ENCODE peak calls at places on chromosomes 4 and X, in eight cellular contexts. One of them, this sample, is unnamed.

GRCh38 chr4:1504786-1505500 is 98.7 kb upstream of the NKX1-1 start:
- DNase-seq in HTR-8/SVneo: no peak
- DNase-seq in effector memory CD4-positive, alpha-beta T cell: no peak
- DNase-seq in fibroblast of the conjunctiva: no peak
- DNase-seq in activated naive CD4-positive, alpha-beta T cell: no peak
- DNase-seq in astrocyte of the spinal cord: no peak
- DNase-seq in right cardiac atrium: peak
- DNase-seq in breast epithelium: peak
- DNase-seq in this sample: no peak

GRCh38 chr4:55609393-55609821 is 17.4 kb upstream of the PDCL2 start:
- DNase-seq in HTR-8/SVneo: no peak
- DNase-seq in effector memory CD4-positive, alpha-beta T cell: no peak
- DNase-seq in fibroblast of the conjunctiva: peak
- DNase-seq in activated naive CD4-positive, alpha-beta T cell: no peak
- DNase-seq in astrocyte of the spinal cord: no peak
- DNase-seq in right cardiac atrium: no peak
- DNase-seq in breast epithelium: no peak
- DNase-seq in this sample: no peak

GRCh38 chr4:26826721-26827120 is 33.9 kb upstream of the STIM2 start:
- DNase-seq in HTR-8/SVneo: no peak
- DNase-seq in effector memory CD4-positive, alpha-beta T cell: no peak
- DNase-seq in fibroblast of the conjunctiva: no peak
- DNase-seq in activated naive CD4-positive, alpha-beta T cell: no peak
- DNase-seq in astrocyte of the spinal cord: peak
- DNase-seq in right cardiac atrium: peak
- DNase-seq in breast epithelium: no peak
- DNase-seq in this sample: no peak

GRCh38 chrX:22135994-22136684 is 104.0 kb downstream of the PHEX start:
- DNase-seq in HTR-8/SVneo: peak
- DNase-seq in effector memory CD4-positive, alpha-beta T cell: no peak
- DNase-seq in fibroblast of the conjunctiva: no peak
- DNase-seq in activated naive CD4-positive, alpha-beta T cell: no peak
- DNase-seq in astrocyte of the spinal cord: peak
- DNase-seq in right cardiac atrium: no peak
- DNase-seq in breast epithelium: no peak
- DNase-seq in this sample: no peak

GRCh38 chrX:78029663-78030062 is 60.2 kb upstream of the PGAM4 start:
- DNase-seq in HTR-8/SVneo: peak
- DNase-seq in effector memory CD4-positive, alpha-beta T cell: no peak
- DNase-seq in fibroblast of the conjunctiva: peak
- DNase-seq in activated naive CD4-positive, alpha-beta T cell: no peak
- DNase-seq in astrocyte of the spinal cord: peak
- DNase-seq in right cardiac atrium: no peak
- DNase-seq in breast epithelium: peak
- DNase-seq in this sample: no peak

GRCh38 chrX:1657367-1658082 is 42.7 kb downstream of the ASMT start:
- DNase-seq in HTR-8/SVneo: peak
- DNase-seq in effector memory CD4-positive, alpha-beta T cell: peak
- DNase-seq in fibroblast of the conjunctiva: no peak
- DNase-seq in activated naive CD4-positive, alpha-beta T cell: peak
- DNase-seq in astrocyte of the spinal cord: peak
- DNase-seq in right cardiac atrium: no peak
- DNase-seq in breast epithelium: no peak
- DNase-seq in this sample: peak

GRCh38 chrX:1215123-1215823 is 2.8 kb upstream of the CRLF2 start:
- DNase-seq in HTR-8/SVneo: no peak
- DNase-seq in effector memory CD4-positive, alpha-beta T cell: no peak
- DNase-seq in fibroblast of the conjunctiva: no peak
- DNase-seq in activated naive CD4-positive, alpha-beta T cell: no peak
- DNase-seq in astrocyte of the spinal cord: no peak
- DNase-seq in right cardiac atrium: no peak
- DNase-seq in breast epithelium: no peak
- DNase-seq in this sample: no peak

GRCh38 chr4:51843309-51844156 is 580 bp downstream of the DCUN1D4 start:
- DNase-seq in HTR-8/SVneo: peak
- DNase-seq in effector memory CD4-positive, alpha-beta T cell: peak
- DNase-seq in fibroblast of the conjunctiva: no peak
- DNase-seq in activated naive CD4-positive, alpha-beta T cell: peak
- DNase-seq in astrocyte of the spinal cord: peak
- DNase-seq in right cardiac atrium: peak
- DNase-seq in breast epithelium: peak
- DNase-seq in this sample: no peak

GRCh38 chr4:13534344-13535063 is 9.8 kb downstream of the NKX3-2 start:
- DNase-seq in HTR-8/SVneo: no peak
- DNase-seq in effector memory CD4-positive, alpha-beta T cell: no peak
- DNase-seq in fibroblast of the conjunctiva: no peak
- DNase-seq in activated naive CD4-positive, alpha-beta T cell: no peak
- DNase-seq in astrocyte of the spinal cord: no peak
- DNase-seq in right cardiac atrium: no peak
- DNase-seq in breast epithelium: no peak
- DNase-seq in this sample: no peak

GRCh38 chrX:28177202-28177601 is 196.0 kb upstream of the DCAF8L1 start:
- DNase-seq in HTR-8/SVneo: no peak
- DNase-seq in effector memory CD4-positive, alpha-beta T cell: no peak
- DNase-seq in fibroblast of the conjunctiva: no peak
- DNase-seq in activated naive CD4-positive, alpha-beta T cell: no peak
- DNase-seq in astrocyte of the spinal cord: no peak
- DNase-seq in right cardiac atrium: no peak
- DNase-seq in breast epithelium: no peak
- DNase-seq in this sample: no peak

GRCh38 chrX:18810416-18810815 is 103.0 kb downstream of the PPEF1 start:
- DNase-seq in HTR-8/SVneo: no peak
- DNase-seq in effector memory CD4-positive, alpha-beta T cell: no peak
- DNase-seq in fibroblast of the conjunctiva: no peak
- DNase-seq in activated naive CD4-positive, alpha-beta T cell: no peak
- DNase-seq in astrocyte of the spinal cord: no peak
- DNase-seq in right cardiac atrium: no peak
- DNase-seq in breast epithelium: no peak
- DNase-seq in this sample: no peak

GRCh38 chrX:43349363-43349762 is 306.7 kb upstream of the MAOA start:
- DNase-seq in HTR-8/SVneo: no peak
- DNase-seq in effector memory CD4-positive, alpha-beta T cell: peak
- DNase-seq in fibroblast of the conjunctiva: peak
- DNase-seq in activated naive CD4-positive, alpha-beta T cell: peak
- DNase-seq in astrocyte of the spinal cord: peak
- DNase-seq in right cardiac atrium: no peak
- DNase-seq in breast epithelium: no peak
- DNase-seq in this sample: no peak

GRCh38 chr4:100428051-100428450 is 89.8 kb downstream of the EMCN start:
- DNase-seq in HTR-8/SVneo: no peak
- DNase-seq in effector memory CD4-positive, alpha-beta T cell: no peak
- DNase-seq in fibroblast of the conjunctiva: peak
- DNase-seq in activated naive CD4-positive, alpha-beta T cell: no peak
- DNase-seq in astrocyte of the spinal cord: peak
- DNase-seq in right cardiac atrium: no peak
- DNase-seq in breast epithelium: no peak
- DNase-seq in this sample: no peak

GRCh38 chr4:152045781-152046571 is 285.2 kb upstream of the GATB start:
- DNase-seq in HTR-8/SVneo: peak
- DNase-seq in effector memory CD4-positive, alpha-beta T cell: no peak
- DNase-seq in fibroblast of the conjunctiva: no peak
- DNase-seq in activated naive CD4-positive, alpha-beta T cell: peak
- DNase-seq in astrocyte of the spinal cord: no peak
- DNase-seq in right cardiac atrium: peak
- DNase-seq in breast epithelium: no peak
- DNase-seq in this sample: peak

GRCh38 chr4:131081069-131081468 is 1985.1 kb downstream of the C4orf33 start:
- DNase-seq in HTR-8/SVneo: no peak
- DNase-seq in effector memory CD4-positive, alpha-beta T cell: no peak
- DNase-seq in fibroblast of the conjunctiva: no peak
- DNase-seq in activated naive CD4-positive, alpha-beta T cell: no peak
- DNase-seq in astrocyte of the spinal cord: no peak
- DNase-seq in right cardiac atrium: no peak
- DNase-seq in breast epithelium: no peak
- DNase-seq in this sample: no peak

GRCh38 chr4:76301775-76302162 is 4.8 kb upstream of the STBD1 start:
- DNase-seq in HTR-8/SVneo: no peak
- DNase-seq in effector memory CD4-positive, alpha-beta T cell: no peak
- DNase-seq in fibroblast of the conjunctiva: no peak
- DNase-seq in activated naive CD4-positive, alpha-beta T cell: no peak
- DNase-seq in astrocyte of the spinal cord: no peak
- DNase-seq in right cardiac atrium: no peak
- DNase-seq in breast epithelium: no peak
- DNase-seq in this sample: no peak

GRCh38 chr4:128461300-128462103 is 173.9 kb upstream of the PGRMC2 start:
- DNase-seq in HTR-8/SVneo: peak
- DNase-seq in effector memory CD4-positive, alpha-beta T cell: no peak
- DNase-seq in fibroblast of the conjunctiva: peak
- DNase-seq in activated naive CD4-positive, alpha-beta T cell: no peak
- DNase-seq in astrocyte of the spinal cord: peak
- DNase-seq in right cardiac atrium: no peak
- DNase-seq in breast epithelium: no peak
- DNase-seq in this sample: no peak

GRCh38 chr4:124933521-124933920 is 221.0 kb upstream of the ANKRD50 start:
- DNase-seq in HTR-8/SVneo: no peak
- DNase-seq in effector memory CD4-positive, alpha-beta T cell: no peak
- DNase-seq in fibroblast of the conjunctiva: no peak
- DNase-seq in activated naive CD4-positive, alpha-beta T cell: no peak
- DNase-seq in astrocyte of the spinal cord: no peak
- DNase-seq in right cardiac atrium: no peak
- DNase-seq in breast epithelium: no peak
- DNase-seq in this sample: no peak

GRCh38 chr4:73613130-73613529 is 7.1 kb downstream of the RASSF6 start:
- DNase-seq in HTR-8/SVneo: no peak
- DNase-seq in effector memory CD4-positive, alpha-beta T cell: no peak
- DNase-seq in fibroblast of the conjunctiva: no peak
- DNase-seq in activated naive CD4-positive, alpha-beta T cell: no peak
- DNase-seq in astrocyte of the spinal cord: no peak
- DNase-seq in right cardiac atrium: no peak
- DNase-seq in breast epithelium: no peak
- DNase-seq in this sample: no peak

GRCh38 chr4:152029631-152030030 is 268.8 kb upstream of the GATB start:
- DNase-seq in HTR-8/SVneo: no peak
- DNase-seq in effector memory CD4-positive, alpha-beta T cell: no peak
- DNase-seq in fibroblast of the conjunctiva: no peak
- DNase-seq in activated naive CD4-positive, alpha-beta T cell: no peak
- DNase-seq in astrocyte of the spinal cord: peak
- DNase-seq in right cardiac atrium: no peak
- DNase-seq in breast epithelium: no peak
- DNase-seq in this sample: no peak

GRCh38 chrX:102712967-102713677 is 874 bp downstream of the GPRASP2 start:
- DNase-seq in HTR-8/SVneo: no peak
- DNase-seq in effector memory CD4-positive, alpha-beta T cell: no peak
- DNase-seq in fibroblast of the conjunctiva: peak
- DNase-seq in activated naive CD4-positive, alpha-beta T cell: peak
- DNase-seq in astrocyte of the spinal cord: peak
- DNase-seq in right cardiac atrium: peak
- DNase-seq in breast epithelium: peak
- DNase-seq in this sample: no peak

GRCh38 chr4:124804584-124804983 is 92.1 kb upstream of the ANKRD50 start:
- DNase-seq in HTR-8/SVneo: no peak
- DNase-seq in effector memory CD4-positive, alpha-beta T cell: no peak
- DNase-seq in fibroblast of the conjunctiva: no peak
- DNase-seq in activated naive CD4-positive, alpha-beta T cell: no peak
- DNase-seq in astrocyte of the spinal cord: peak
- DNase-seq in right cardiac atrium: no peak
- DNase-seq in breast epithelium: no peak
- DNase-seq in this sample: no peak

GRCh38 chr4:3531306-3531886 is 826 bp downstream of the LRPAP1 start:
- DNase-seq in HTR-8/SVneo: peak
- DNase-seq in effector memory CD4-positive, alpha-beta T cell: no peak
- DNase-seq in fibroblast of the conjunctiva: no peak
- DNase-seq in activated naive CD4-positive, alpha-beta T cell: no peak
- DNase-seq in astrocyte of the spinal cord: no peak
- DNase-seq in right cardiac atrium: peak
- DNase-seq in breast epithelium: no peak
- DNase-seq in this sample: no peak

GRCh38 chr4:92994727-92995126 is 691.0 kb downstream of the GRID2 start:
- DNase-seq in HTR-8/SVneo: no peak
- DNase-seq in effector memory CD4-positive, alpha-beta T cell: no peak
- DNase-seq in fibroblast of the conjunctiva: no peak
- DNase-seq in activated naive CD4-positive, alpha-beta T cell: no peak
- DNase-seq in astrocyte of the spinal cord: no peak
- DNase-seq in right cardiac atrium: no peak
- DNase-seq in breast epithelium: no peak
- DNase-seq in this sample: no peak

GRCh38 chrX:138037548-138037947 is 471.6 kb downstream of the ZIC3 start:
- DNase-seq in HTR-8/SVneo: no peak
- DNase-seq in effector memory CD4-positive, alpha-beta T cell: no peak
- DNase-seq in fibroblast of the conjunctiva: no peak
- DNase-seq in activated naive CD4-positive, alpha-beta T cell: no peak
- DNase-seq in astrocyte of the spinal cord: no peak
- DNase-seq in right cardiac atrium: no peak
- DNase-seq in breast epithelium: no peak
- DNase-seq in this sample: no peak

GRCh38 chr4:159549092-159549491 is 446.2 kb downstream of the RAPGEF2 start:
- DNase-seq in HTR-8/SVneo: peak
- DNase-seq in effector memory CD4-positive, alpha-beta T cell: no peak
- DNase-seq in fibroblast of the conjunctiva: no peak
- DNase-seq in activated naive CD4-positive, alpha-beta T cell: no peak
- DNase-seq in astrocyte of the spinal cord: peak
- DNase-seq in right cardiac atrium: no peak
- DNase-seq in breast epithelium: no peak
- DNase-seq in this sample: no peak

GRCh38 chr4:98546910-98547544 is 111.4 kb downstream of the TSPAN5 start:
- DNase-seq in HTR-8/SVneo: no peak
- DNase-seq in effector memory CD4-positive, alpha-beta T cell: no peak
- DNase-seq in fibroblast of the conjunctiva: peak
- DNase-seq in activated naive CD4-positive, alpha-beta T cell: no peak
- DNase-seq in astrocyte of the spinal cord: peak
- DNase-seq in right cardiac atrium: peak
- DNase-seq in breast epithelium: no peak
- DNase-seq in this sample: no peak

GRCh38 chr4:78337621-78338020 is 213.9 kb upstream of the ANXA3 start:
- DNase-seq in HTR-8/SVneo: no peak
- DNase-seq in effector memory CD4-positive, alpha-beta T cell: no peak
- DNase-seq in fibroblast of the conjunctiva: no peak
- DNase-seq in activated naive CD4-positive, alpha-beta T cell: no peak
- DNase-seq in astrocyte of the spinal cord: no peak
- DNase-seq in right cardiac atrium: no peak
- DNase-seq in breast epithelium: no peak
- DNase-seq in this sample: no peak

GRCh38 chr4:26028793-26029511 is 114.9 kb downstream of the SMIM20 start:
- DNase-seq in HTR-8/SVneo: no peak
- DNase-seq in effector memory CD4-positive, alpha-beta T cell: peak
- DNase-seq in fibroblast of the conjunctiva: no peak
- DNase-seq in activated naive CD4-positive, alpha-beta T cell: peak
- DNase-seq in astrocyte of the spinal cord: peak
- DNase-seq in right cardiac atrium: peak
- DNase-seq in breast epithelium: no peak
- DNase-seq in this sample: peak

GRCh38 chr4:151415978-151416377 is 7.0 kb downstream of the FHIP1A start:
- DNase-seq in HTR-8/SVneo: peak
- DNase-seq in effector memory CD4-positive, alpha-beta T cell: no peak
- DNase-seq in fibroblast of the conjunctiva: peak
- DNase-seq in activated naive CD4-positive, alpha-beta T cell: no peak
- DNase-seq in astrocyte of the spinal cord: peak
- DNase-seq in right cardiac atrium: no peak
- DNase-seq in breast epithelium: no peak
- DNase-seq in this sample: no peak

GRCh38 chrX:14027031-14027430 is 2.7 kb downstream of the GEMIN8 start:
- DNase-seq in HTR-8/SVneo: no peak
- DNase-seq in effector memory CD4-positive, alpha-beta T cell: no peak
- DNase-seq in fibroblast of the conjunctiva: no peak
- DNase-seq in activated naive CD4-positive, alpha-beta T cell: peak
- DNase-seq in astrocyte of the spinal cord: peak
- DNase-seq in right cardiac atrium: peak
- DNase-seq in breast epithelium: no peak
- DNase-seq in this sample: no peak

This sample was measured in natural killer cell.